ENCODE peak calls at places on chromosomes 13 and 19, in seven cellular contexts. K is naive thymus-derived CD8-positive, alpha-beta T cell; T is SW 1271; M is GM23338; P is GM12864; N is SW480; U is stomach. C is an unnamed sample.

GRCh38 chr19:3034194-3034844 is 5.2 kb upstream of the TLE2 start:
- DNase-seq in U (no peak), T (no peak), P (no peak), N (no peak), M (no peak), K (no peak), C (no peak)

GRCh38 chr19:31303262-31303815 is 45.9 kb downstream of the TSHZ3 start:
- DNase-seq in N (no peak), U (no peak), P (no peak), K (no peak), T (no peak), M (no peak), C (no peak)

GRCh38 chr13:33132644-33133440 is 116.6 kb downstream of the KL start:
- DNase-seq in N (no peak), U (no peak), T (no peak), P (no peak), M (no peak), K (no peak), C (no peak)

GRCh38 chr13:40152145-40152544 is 496.7 kb downstream of the COG6 start:
- DNase-seq in K (no peak), P (no peak), N (no peak), M (no peak), T (no peak), U (no peak), C (peak; percentile 32)

GRCh38 chr13:101681834-101682233 is 229.4 kb downstream of the ITGBL1 start:
- DNase-seq in P (no peak), T (no peak), M (no peak), K (no peak), N (no peak), U (no peak), C (peak; percentile 5)

GRCh38 chr19:5778402-5778801 is 6.1 kb downstream of the PRR22 start:
- DNase-seq in K (no peak), M (no peak), N (no peak), U (no peak), T (no peak), P (no peak), C (no peak)

GRCh38 chr19:18364826-18365528 is 21.0 kb upstream of the GDF15 start:
- DNase-seq in K (no peak), N (peak; percentile 98), T (peak; percentile 83), P (no peak), M (peak; percentile 78), U (peak; percentile 92), C (peak; percentile 99)

GRCh38 chr13:112899618-112900600 is 69.1 kb upstream of the MCF2L start:
- DNase-seq in M (no peak), K (no peak), U (no peak), T (no peak), P (no peak), N (no peak), C (no peak)

GRCh38 chr19:7512400-7512851 is 3.5 kb upstream of the ZNF358 start:
- DNase-seq in K (no peak), U (no peak), P (no peak), T (no peak), N (no peak), M (peak; percentile 53), C (no peak)

GRCh38 chr19:45444318-45445041 is 20.8 kb upstream of the ERCC1 start:
- DNase-seq in P (no peak), U (peak; percentile 95), N (peak; percentile 83), M (peak; percentile 95), T (no peak), K (peak; percentile 71), C (no peak)

GRCh38 chr19:16897572-16898056 is 8.8 kb downstream of the F2RL3 start:
- DNase-seq in U (peak; percentile 53), K (no peak), N (no peak), T (no peak), P (no peak), M (no peak), C (no peak)

GRCh38 chr19:46192990-46193650 is 36.4 kb upstream of the IGFL1 start:
- DNase-seq in K (no peak), P (no peak), U (no peak), M (no peak), T (peak; percentile 10), N (peak; percentile 88), C (no peak)

GRCh38 chr13:32254916-32255743 is 60.0 kb downstream of the ZAR1L start:
- DNase-seq in U (no peak), K (no peak), T (no peak), M (no peak), N (no peak), P (no peak), C (no peak)

GRCh38 chr19:53538378-53539109 is 599 bp downstream of the ZNF331 start:
- DNase-seq in M (peak; percentile 11), P (no peak), N (no peak), T (no peak), K (no peak), U (no peak), C (no peak)

C was measured in astrocyte of the cerebellum.